ENCODE peak calls at places on chromosomes 7 and 10, in eight cellular contexts. One of them, this sample, is unnamed.

GRCh38 chr7:71616217-71616616 is 484.3 kb downstream of the GALNT17 start:
- DNase-seq in left ventricle myocardium inferior: no peak
- DNase-seq in A673: no peak
- DNase-seq in fibroblast of lung: no peak
- DNase-seq in HepG2: no peak
- DNase-seq in thoracic aorta: no peak
- DNase-seq in uterus: no peak
- DNase-seq in Peyer's patch: no peak
- DNase-seq in this sample: no peak

GRCh38 chr10:72954596-72955569 is at the start of gene PLA2G12B:
- DNase-seq in thoracic aorta: no peak
- DNase-seq in HepG2: peak; percentile 65
- DNase-seq in fibroblast of lung: no peak
- DNase-seq in left ventricle myocardium inferior: no peak
- DNase-seq in uterus: no peak
- DNase-seq in A673: peak; percentile 8
- DNase-seq in Peyer's patch: peak; percentile 80
- DNase-seq in this sample: no peak

GRCh38 chr7:155414508-155414907 is 43.4 kb upstream of the EN2 start:
- DNase-seq in fibroblast of lung: no peak
- DNase-seq in HepG2: no peak
- DNase-seq in uterus: no peak
- DNase-seq in A673: no peak
- DNase-seq in thoracic aorta: no peak
- DNase-seq in left ventricle myocardium inferior: no peak
- DNase-seq in Peyer's patch: no peak
- DNase-seq in this sample: no peak

GRCh38 chr7:106598663-106599342 is 62.2 kb downstream of the CCDC71L start:
- DNase-seq in thoracic aorta: no peak
- DNase-seq in left ventricle myocardium inferior: peak; percentile 39
- DNase-seq in HepG2: peak; percentile 26
- DNase-seq in Peyer's patch: peak; percentile 57
- DNase-seq in uterus: peak; percentile 27
- DNase-seq in fibroblast of lung: peak; percentile 72
- DNase-seq in A673: peak; percentile 81
- DNase-seq in this sample: peak; percentile 73

GRCh38 chr10:116721048-116721897 is 21.1 kb downstream of the HSPA12A start:
- DNase-seq in thoracic aorta: no peak
- DNase-seq in fibroblast of lung: no peak
- DNase-seq in A673: no peak
- DNase-seq in Peyer's patch: no peak
- DNase-seq in HepG2: peak; percentile 27
- DNase-seq in uterus: no peak
- DNase-seq in left ventricle myocardium inferior: no peak
- DNase-seq in this sample: no peak

GRCh38 chr7:80851896-80852476 is 66.9 kb downstream of the SEMA3C start:
- DNase-seq in HepG2: peak; percentile 56
- DNase-seq in fibroblast of lung: peak; percentile 81
- DNase-seq in A673: no peak
- DNase-seq in thoracic aorta: no peak
- DNase-seq in Peyer's patch: no peak
- DNase-seq in left ventricle myocardium inferior: no peak
- DNase-seq in uterus: no peak
- DNase-seq in this sample: peak; percentile 46

GRCh38 chr10:89351402-89352038 is 23.7 kb downstream of the IFIT3 start:
- DNase-seq in uterus: no peak
- DNase-seq in thoracic aorta: no peak
- DNase-seq in left ventricle myocardium inferior: no peak
- DNase-seq in fibroblast of lung: peak; percentile 57
- DNase-seq in A673: no peak
- DNase-seq in HepG2: no peak
- DNase-seq in Peyer's patch: no peak
- DNase-seq in this sample: peak; percentile 39

GRCh38 chr7:144792050-144792449 is 43.8 kb downstream of the TPK1 start:
- DNase-seq in A673: no peak
- DNase-seq in thoracic aorta: no peak
- DNase-seq in Peyer's patch: no peak
- DNase-seq in left ventricle myocardium inferior: no peak
- DNase-seq in uterus: no peak
- DNase-seq in HepG2: no peak
- DNase-seq in fibroblast of lung: no peak
- DNase-seq in this sample: no peak

GRCh38 chr7:68438811-68439210 is 1159.5 kb upstream of the AUTS2 start:
- DNase-seq in left ventricle myocardium inferior: no peak
- DNase-seq in uterus: no peak
- DNase-seq in Peyer's patch: no peak
- DNase-seq in fibroblast of lung: no peak
- DNase-seq in thoracic aorta: no peak
- DNase-seq in HepG2: no peak
- DNase-seq in A673: no peak
- DNase-seq in this sample: no peak

GRCh38 chr7:120421151-120421651 is 148.2 kb downstream of the KCND2 start:
- DNase-seq in uterus: no peak
- DNase-seq in HepG2: no peak
- DNase-seq in A673: no peak
- DNase-seq in fibroblast of lung: no peak
- DNase-seq in Peyer's patch: no peak
- DNase-seq in left ventricle myocardium inferior: no peak
- DNase-seq in thoracic aorta: no peak
- DNase-seq in this sample: no peak

GRCh38 chr10:91347529-91347928 is 62.6 kb upstream of the HECTD2 start:
- DNase-seq in uterus: no peak
- DNase-seq in thoracic aorta: no peak
- DNase-seq in A673: no peak
- DNase-seq in Peyer's patch: no peak
- DNase-seq in fibroblast of lung: no peak
- DNase-seq in left ventricle myocardium inferior: no peak
- DNase-seq in HepG2: no peak
- DNase-seq in this sample: no peak

GRCh38 chr7:95478139-95479037 is 7.4 kb upstream of the ASB4 start:
- DNase-seq in Peyer's patch: no peak
- DNase-seq in fibroblast of lung: peak; percentile 66
- DNase-seq in A673: peak; percentile 87
- DNase-seq in uterus: no peak
- DNase-seq in HepG2: peak; percentile 77
- DNase-seq in thoracic aorta: no peak
- DNase-seq in left ventricle myocardium inferior: no peak
- DNase-seq in this sample: peak; percentile 80

GRCh38 chr10:85510682-85511081 is 855.9 kb downstream of the GRID1 start:
- DNase-seq in A673: no peak
- DNase-seq in left ventricle myocardium inferior: peak; percentile 14
- DNase-seq in Peyer's patch: no peak
- DNase-seq in thoracic aorta: no peak
- DNase-seq in fibroblast of lung: no peak
- DNase-seq in uterus: no peak
- DNase-seq in HepG2: no peak
- DNase-seq in this sample: no peak

GRCh38 chr7:112579388-112579787 is 98.6 kb downstream of the LSMEM1 start:
- DNase-seq in A673: no peak
- DNase-seq in uterus: no peak
- DNase-seq in fibroblast of lung: no peak
- DNase-seq in thoracic aorta: no peak
- DNase-seq in left ventricle myocardium inferior: no peak
- DNase-seq in HepG2: no peak
- DNase-seq in Peyer's patch: no peak
- DNase-seq in this sample: no peak

GRCh38 chr7:92810242-92810611 is 26.1 kb downstream of the CDK6 start:
- DNase-seq in fibroblast of lung: no peak
- DNase-seq in A673: no peak
- DNase-seq in left ventricle myocardium inferior: no peak
- DNase-seq in thoracic aorta: no peak
- DNase-seq in HepG2: no peak
- DNase-seq in Peyer's patch: no peak
- DNase-seq in uterus: no peak
- DNase-seq in this sample: peak; percentile 67

GRCh38 chr10:72333111-72334012 is 21.4 kb downstream of the DNAJB12 start:
- DNase-seq in Peyer's patch: no peak
- DNase-seq in thoracic aorta: no peak
- DNase-seq in uterus: no peak
- DNase-seq in fibroblast of lung: no peak
- DNase-seq in left ventricle myocardium inferior: peak; percentile 21
- DNase-seq in A673: no peak
- DNase-seq in HepG2: no peak
- DNase-seq in this sample: no peak

GRCh38 chr10:33746878-33747277 is 412.4 kb upstream of the NRP1 start:
- DNase-seq in A673: no peak
- DNase-seq in Peyer's patch: no peak
- DNase-seq in HepG2: no peak
- DNase-seq in thoracic aorta: no peak
- DNase-seq in uterus: no peak
- DNase-seq in left ventricle myocardium inferior: no peak
- DNase-seq in fibroblast of lung: peak; percentile 29
- DNase-seq in this sample: no peak

DNA sequence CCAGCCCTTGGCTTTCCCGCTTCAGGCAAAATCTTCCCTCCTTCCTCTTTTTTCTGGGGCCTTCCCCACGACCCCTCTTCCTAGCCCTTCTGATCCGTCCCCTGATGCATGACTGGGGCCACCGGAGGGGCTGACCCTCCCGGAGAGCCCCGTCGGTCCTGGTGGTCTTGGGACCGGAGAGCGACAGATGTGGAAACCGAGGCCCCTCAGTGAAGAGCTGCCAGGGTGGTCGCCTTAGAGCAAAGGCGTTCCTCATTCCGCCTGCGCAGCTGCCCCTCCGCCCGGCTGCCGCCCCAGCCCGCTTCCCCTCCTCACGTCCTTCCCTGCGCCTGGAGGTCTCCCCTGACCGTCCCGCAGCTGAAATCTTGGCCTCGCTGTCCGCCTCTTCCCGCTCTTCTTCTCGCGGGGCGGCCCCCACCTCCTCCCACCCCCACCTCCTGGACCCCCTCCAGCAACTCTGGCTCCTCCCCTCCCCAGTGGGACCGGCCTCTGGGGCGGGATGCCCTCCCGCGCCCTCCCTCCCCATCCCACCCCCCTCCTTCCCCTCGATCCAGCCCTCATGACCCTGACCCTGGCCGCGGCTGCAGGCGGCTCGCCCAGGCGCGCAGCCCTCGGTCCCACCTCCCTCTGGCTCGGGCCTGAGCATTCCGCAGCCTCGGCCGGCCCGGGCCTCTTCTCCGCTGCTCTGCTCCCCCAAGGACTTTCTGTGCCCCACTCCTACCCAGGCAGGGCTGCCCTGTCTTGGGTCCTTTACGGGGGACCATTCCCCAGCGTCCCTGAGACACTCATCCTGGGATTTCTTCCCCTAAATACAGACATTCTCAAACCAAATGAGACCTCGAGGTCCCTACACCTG is at the start of gene RARRES2:
- DNase-seq in Peyer's patch: peak; percentile 53
- DNase-seq in HepG2: peak; percentile 49
- DNase-seq in thoracic aorta: no peak
- DNase-seq in uterus: peak; percentile 84
- DNase-seq in fibroblast of lung: peak; percentile 74
- DNase-seq in A673: no peak
- DNase-seq in left ventricle myocardium inferior: peak; percentile 56
- DNase-seq in this sample: peak; percentile 91
- H3K4me3 ChIP-seq in Peyer's patch: peak within 1 kb of the TSS; percentile 58
- H3K4me3 ChIP-seq in HepG2: peak within 1 kb of the TSS; percentile 86
- H3K4me3 ChIP-seq in thoracic aorta: peak within 1 kb of the TSS; percentile 75
- H3K4me3 ChIP-seq in uterus: peak within 1 kb of the TSS; percentile 80
- H3K4me3 ChIP-seq in fibroblast of lung: peak within 1 kb of the TSS; percentile 46
- H3K4me3 ChIP-seq in A673: no peak within 1 kb of the TSS
- H3K4me3 ChIP-seq in left ventricle myocardium inferior: peak within 1 kb of the TSS; percentile 67
- H3K4me3 ChIP-seq in this sample: peak within 1 kb of the TSS; percentile 0

DNA sequence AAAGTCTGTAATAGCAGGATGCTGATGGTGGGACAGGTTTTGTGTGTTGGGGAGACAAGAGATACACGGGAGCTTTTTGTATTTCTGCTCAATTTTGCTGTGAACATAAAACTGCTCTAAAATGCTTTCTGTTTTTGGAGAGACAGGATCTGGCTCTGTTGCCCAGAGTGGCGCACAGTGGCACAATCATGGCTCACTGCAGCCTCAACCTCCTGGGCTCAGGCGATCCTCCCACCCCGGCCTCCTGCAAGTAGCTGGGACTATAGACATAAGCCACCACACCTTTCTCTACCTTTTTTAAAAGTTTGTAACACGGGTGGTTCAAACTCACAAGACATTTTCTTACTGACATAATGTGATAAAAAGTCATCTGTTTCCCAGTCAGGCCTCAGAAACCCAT is 14.3 kb downstream of the CREB3L2 start:
- DNase-seq in Peyer's patch: no peak
- DNase-seq in HepG2: no peak
- DNase-seq in fibroblast of lung: no peak
- DNase-seq in left ventricle myocardium inferior: no peak
- DNase-seq in A673: no peak
- DNase-seq in uterus: no peak
- DNase-seq in thoracic aorta: no peak
- DNase-seq in this sample: no peak
- H3K4me1 ChIP-seq in Peyer's patch: peaks cover 19% of the 10 kb centered on the region
- H3K4me1 ChIP-seq in HepG2: peaks cover 100% of the 10 kb centered on the region
- H3K4me1 ChIP-seq in fibroblast of lung: peaks cover 42% of the 10 kb centered on the region
- H3K4me1 ChIP-seq in left ventricle myocardium inferior: peaks cover 99% of the 10 kb centered on the region
- H3K4me1 ChIP-seq in A673: no peaks in the 10 kb centered on the region
- H3K4me1 ChIP-seq in uterus: peaks cover 38% of the 10 kb centered on the region
- H3K4me1 ChIP-seq in thoracic aorta: peaks cover 98% of the 10 kb centered on the region
- H3K4me1 ChIP-seq in this sample: peaks cover 37% of the 10 kb centered on the region

DNA sequence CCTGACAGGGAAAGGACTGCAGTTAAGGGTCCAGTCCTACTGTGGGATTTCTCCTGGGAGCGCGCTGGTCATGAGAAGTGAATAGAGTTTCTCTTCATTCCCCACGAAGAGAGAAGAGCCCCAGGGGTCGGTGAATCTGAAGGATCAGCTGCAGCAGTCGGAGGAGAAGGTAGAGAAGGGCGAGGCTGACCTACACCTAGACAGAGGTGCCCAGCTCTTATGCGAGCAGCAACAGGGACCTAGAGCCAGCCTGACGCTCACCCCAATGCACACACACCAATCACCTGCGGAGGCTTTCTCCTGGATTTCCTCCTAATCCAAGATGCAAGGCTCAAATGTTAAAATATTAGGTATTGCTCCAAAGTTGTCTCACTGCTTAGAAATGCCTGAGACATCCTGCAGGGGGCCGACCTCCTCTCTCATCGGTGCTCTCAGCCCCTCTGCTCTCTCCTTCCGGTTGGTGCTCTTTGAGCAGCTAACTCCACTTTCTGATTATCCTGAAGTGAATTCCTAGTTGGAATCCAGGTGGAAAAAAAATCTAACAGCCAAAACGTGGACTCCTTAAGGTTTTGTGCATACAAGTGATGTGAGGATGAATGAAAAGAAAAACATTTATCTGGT is 176.4 kb downstream of the AHR start:
- DNase-seq in Peyer's patch: no peak
- DNase-seq in A673: peak; percentile 33
- DNase-seq in uterus: no peak
- DNase-seq in HepG2: peak; percentile 17
- DNase-seq in left ventricle myocardium inferior: no peak
- DNase-seq in fibroblast of lung: no peak
- DNase-seq in thoracic aorta: no peak
- DNase-seq in this sample: no peak
- H3K4me3 ChIP-seq in Peyer's patch: no peak overlapping the region
- H3K4me3 ChIP-seq in A673: no peak overlapping the region
- H3K4me3 ChIP-seq in uterus: no peak overlapping the region
- H3K4me3 ChIP-seq in HepG2: no peak overlapping the region
- H3K4me3 ChIP-seq in left ventricle myocardium inferior: no peak overlapping the region
- H3K4me3 ChIP-seq in fibroblast of lung: no peak overlapping the region
- H3K4me3 ChIP-seq in thoracic aorta: no peak overlapping the region
- H3K4me3 ChIP-seq in this sample: no peak overlapping the region

DNA sequence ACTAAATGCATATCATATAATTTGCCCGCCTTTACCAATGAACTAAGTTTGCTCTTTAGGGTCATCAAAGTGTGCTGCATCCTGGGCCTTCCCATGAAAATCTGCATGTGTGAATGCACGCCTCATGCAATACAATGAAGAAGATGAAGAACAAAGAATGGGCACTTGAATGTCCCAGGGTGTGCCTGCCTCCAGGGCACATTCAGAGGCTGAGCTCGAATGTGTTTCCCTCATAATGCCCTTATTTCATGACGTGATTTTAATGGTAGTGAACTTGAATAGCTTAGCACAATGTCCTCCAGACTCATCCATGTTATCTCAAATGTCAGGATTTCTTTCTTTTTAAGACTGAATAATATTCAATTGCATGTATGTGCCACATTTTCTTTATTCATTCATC is 824.9 kb downstream of the TNS3 start:
- DNase-seq in left ventricle myocardium inferior: no peak
- DNase-seq in Peyer's patch: no peak
- DNase-seq in uterus: no peak
- DNase-seq in thoracic aorta: no peak
- DNase-seq in HepG2: no peak
- DNase-seq in A673: no peak
- DNase-seq in fibroblast of lung: no peak
- DNase-seq in this sample: no peak
- H3K4me1 ChIP-seq in left ventricle myocardium inferior: peaks cover 9% of the 10 kb centered on the region
- H3K4me1 ChIP-seq in Peyer's patch: no peaks in the 10 kb centered on the region
- H3K4me1 ChIP-seq in uterus: no peaks in the 10 kb centered on the region
- H3K4me1 ChIP-seq in thoracic aorta: peaks cover 39% of the 10 kb centered on the region
- H3K4me1 ChIP-seq in HepG2: no peaks in the 10 kb centered on the region
- H3K4me1 ChIP-seq in A673: no peaks in the 10 kb centered on the region
- H3K4me1 ChIP-seq in fibroblast of lung: peaks cover 3% of the 10 kb centered on the region
- H3K4me1 ChIP-seq in this sample: no peaks in the 10 kb centered on the region

This sample was measured in cardiac muscle cell.